ENCODE peak calls at places on chromosomes 12 and 14, in five cellular contexts. One of them, this sample, is unnamed.
A peak's percentile ranks its signal among the peaks of the same experiment; 100 is the strongest.

GRCh38 chr14:69710378-69710777 is 56.6 kb upstream of the SRSF5 start:
- DNase-seq in lower lobe of right lung: no peak
- DNase-seq in upper lobe of right lung: no peak
- DNase-seq in AG04450: no peak
- DNase-seq in psoas muscle: no peak
- DNase-seq in this sample: no peak

GRCh38 chr12:20142295-20142694 is 226.0 kb upstream of the PDE3A start:
- DNase-seq in AG04450: no peak
- DNase-seq in psoas muscle: no peak
- DNase-seq in lower lobe of right lung: no peak
- DNase-seq in upper lobe of right lung: no peak
- DNase-seq in this sample: no peak

GRCh38 chr14:56131004-56131864 is 13.0 kb downstream of the PELI2 start:
- DNase-seq in upper lobe of right lung: no peak
- DNase-seq in psoas muscle: no peak
- DNase-seq in AG04450: no peak
- DNase-seq in lower lobe of right lung: no peak
- DNase-seq in this sample: no peak

GRCh38 chr12:110591508-110592051 is 8.5 kb upstream of the PPTC7 start:
- DNase-seq in lower lobe of right lung: no peak
- DNase-seq in psoas muscle: no peak
- DNase-seq in upper lobe of right lung: no peak
- DNase-seq in AG04450: no peak
- DNase-seq in this sample: no peak

GRCh38 chr12:38892976-38893375 is 12.4 kb downstream of the CPNE8 start:
- DNase-seq in lower lobe of right lung: no peak
- DNase-seq in AG04450: no peak
- DNase-seq in psoas muscle: no peak
- DNase-seq in upper lobe of right lung: no peak
- DNase-seq in this sample: no peak

GRCh38 chr14:92244805-92245204 is 78.2 kb upstream of the SLC24A4 start:
- DNase-seq in upper lobe of right lung: no peak
- DNase-seq in AG04450: no peak
- DNase-seq in psoas muscle: no peak
- DNase-seq in lower lobe of right lung: no peak
- DNase-seq in this sample: no peak

GRCh38 chr12:87820524-87821194 is 208.5 kb downstream of the C12orf50 start:
- DNase-seq in AG04450: peak; percentile 24
- DNase-seq in upper lobe of right lung: no peak
- DNase-seq in lower lobe of right lung: no peak
- DNase-seq in psoas muscle: no peak
- DNase-seq in this sample: no peak

GRCh38 chr14:50260511-50260910 is 29.1 kb upstream of the SOS2 start:
- DNase-seq in psoas muscle: no peak
- DNase-seq in upper lobe of right lung: no peak
- DNase-seq in lower lobe of right lung: no peak
- DNase-seq in AG04450: peak; percentile 15
- DNase-seq in this sample: no peak

GRCh38 chr14:44895716-44896115 is 66.0 kb downstream of the KLHL28 start:
- DNase-seq in psoas muscle: no peak
- DNase-seq in lower lobe of right lung: no peak
- DNase-seq in upper lobe of right lung: no peak
- DNase-seq in AG04450: peak; percentile 42
- DNase-seq in this sample: no peak

GRCh38 chr14:49940805-49941421 is 48.0 kb downstream of the ARF6 start:
- DNase-seq in upper lobe of right lung: no peak
- DNase-seq in AG04450: no peak
- DNase-seq in psoas muscle: no peak
- DNase-seq in lower lobe of right lung: no peak
- DNase-seq in this sample: no peak

GRCh38 chr12:112087055-112087850 is 21.3 kb downstream of the NAA25 start:
- DNase-seq in lower lobe of right lung: no peak
- DNase-seq in AG04450: no peak
- DNase-seq in upper lobe of right lung: no peak
- DNase-seq in psoas muscle: no peak
- DNase-seq in this sample: no peak

GRCh38 chr14:49362916-49363315 is 223.3 kb downstream of the RPS29 start:
- DNase-seq in lower lobe of right lung: no peak
- DNase-seq in psoas muscle: no peak
- DNase-seq in upper lobe of right lung: no peak
- DNase-seq in AG04450: no peak
- DNase-seq in this sample: no peak

GRCh38 chr14:70873627-70874026 is 33.6 kb upstream of the PCNX1 start:
- DNase-seq in upper lobe of right lung: no peak
- DNase-seq in psoas muscle: no peak
- DNase-seq in AG04450: no peak
- DNase-seq in lower lobe of right lung: no peak
- DNase-seq in this sample: no peak

GRCh38 chr14:55449116-55449515 is 8.7 kb upstream of the TBPL2 start:
- DNase-seq in lower lobe of right lung: no peak
- DNase-seq in AG04450: no peak
- DNase-seq in upper lobe of right lung: no peak
- DNase-seq in psoas muscle: no peak
- DNase-seq in this sample: no peak

DNA sequence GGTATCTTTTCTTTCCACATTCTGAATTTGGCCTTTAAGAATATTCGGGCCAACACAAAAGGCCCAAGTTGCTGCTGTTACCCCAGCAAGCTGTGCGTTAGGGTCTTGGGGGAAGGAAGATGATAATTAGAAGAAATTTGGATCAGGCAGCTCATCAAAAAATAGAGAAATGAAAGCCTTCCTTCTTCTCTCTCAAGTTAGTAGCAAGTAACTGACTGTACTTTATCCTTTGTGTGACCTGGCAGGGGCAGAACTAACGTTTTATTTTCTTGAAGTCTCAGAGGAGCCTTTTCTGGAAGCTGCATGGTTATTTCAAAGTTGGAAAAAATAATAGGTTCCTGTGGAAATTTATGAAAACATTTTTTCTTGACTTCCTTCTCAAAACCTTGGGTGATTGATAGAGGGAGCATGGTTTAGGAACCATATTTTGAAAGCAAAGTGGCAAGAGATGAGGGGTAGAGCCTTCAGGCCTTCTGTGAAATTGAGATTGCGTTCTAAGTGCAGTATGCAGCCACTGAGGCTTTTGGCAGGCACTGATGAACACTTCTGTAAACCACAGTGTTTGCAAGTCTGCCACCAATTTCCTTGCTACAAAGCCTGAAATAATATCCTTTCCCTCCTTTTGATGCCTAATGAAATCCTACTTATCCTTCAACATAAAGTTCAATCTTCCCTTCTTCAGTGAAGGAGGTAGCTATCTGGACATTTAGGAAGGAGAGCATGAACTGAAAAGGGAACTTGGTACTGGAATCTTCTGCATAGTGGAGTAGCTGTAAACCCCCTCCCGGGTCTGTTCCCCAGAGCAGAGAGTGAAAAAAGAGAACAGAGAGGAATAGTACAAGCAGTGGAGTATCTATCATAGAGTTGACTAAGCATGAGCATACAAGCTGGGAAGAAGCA is 123.2 kb downstream of the FGD4 start:
- DNase-seq in AG04450: no peak
- DNase-seq in lower lobe of right lung: no peak
- DNase-seq in upper lobe of right lung: no peak
- DNase-seq in psoas muscle: no peak
- DNase-seq in this sample: no peak
- H3K27ac ChIP-seq in AG04450: no peak overlapping the region
- H3K27ac ChIP-seq in lower lobe of right lung: peak overlapping the region; percentile 57
- H3K27ac ChIP-seq in upper lobe of right lung: peak overlapping the region; percentile 48
- H3K27ac ChIP-seq in psoas muscle: peak overlapping the region; percentile 52
- H3K27ac ChIP-seq in this sample: peak overlapping the region; percentile 28

DNA sequence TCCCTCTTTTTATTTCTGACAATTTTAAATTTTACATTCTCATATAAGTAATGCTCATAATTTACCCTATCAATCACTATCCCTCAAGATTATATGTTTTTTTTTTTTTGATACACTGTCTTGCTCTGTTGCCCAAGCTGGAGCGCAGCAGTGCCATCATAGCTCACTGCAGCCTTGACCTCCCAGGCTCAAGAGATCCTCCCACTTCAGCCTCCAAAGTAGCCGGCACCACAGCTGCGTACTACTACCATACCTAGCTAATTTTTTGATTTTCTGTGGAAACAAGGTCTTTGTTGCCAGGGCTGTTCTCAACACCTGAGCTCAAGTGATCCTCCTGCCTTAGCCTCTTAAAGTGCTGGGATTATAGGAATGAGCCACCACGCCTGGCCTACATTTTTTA is 4.4 kb downstream of the DUSP16 start:
- DNase-seq in psoas muscle: no peak
- DNase-seq in AG04450: no peak
- DNase-seq in lower lobe of right lung: no peak
- DNase-seq in upper lobe of right lung: no peak
- DNase-seq in this sample: no peak
- H3K27ac ChIP-seq in psoas muscle: no peak overlapping the region
- H3K27ac ChIP-seq in AG04450: no peak overlapping the region
- H3K27ac ChIP-seq in lower lobe of right lung: no peak overlapping the region
- H3K27ac ChIP-seq in upper lobe of right lung: no peak overlapping the region
- H3K27ac ChIP-seq in this sample: no peak overlapping the region

DNA sequence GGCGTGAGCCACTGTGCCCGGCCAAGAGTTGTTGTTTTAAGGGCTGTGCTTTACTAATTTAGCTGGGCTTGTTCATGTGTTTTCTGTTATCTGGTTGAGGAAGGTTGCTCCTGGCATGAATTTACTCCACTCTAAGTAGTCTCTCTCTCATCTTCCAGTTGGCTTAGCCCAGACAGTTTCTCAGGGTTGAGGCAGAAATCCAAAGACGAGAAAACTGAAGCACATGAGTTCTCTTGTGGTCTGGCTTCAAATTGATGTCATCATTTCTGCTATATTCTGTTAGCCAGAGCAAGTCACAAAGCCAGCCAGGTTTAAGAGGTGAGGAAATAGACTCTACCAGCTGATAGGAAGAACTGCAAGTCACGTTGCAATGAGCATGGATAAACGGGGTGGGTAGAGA is 57.9 kb downstream of the E2F7 start:
- DNase-seq in upper lobe of right lung: no peak
- DNase-seq in AG04450: no peak
- DNase-seq in lower lobe of right lung: no peak
- DNase-seq in psoas muscle: no peak
- DNase-seq in this sample: no peak
- H3K27ac ChIP-seq in upper lobe of right lung: no peak overlapping the region
- H3K27ac ChIP-seq in AG04450: no peak overlapping the region
- H3K27ac ChIP-seq in lower lobe of right lung: no peak overlapping the region
- H3K27ac ChIP-seq in psoas muscle: no peak overlapping the region
- H3K27ac ChIP-seq in this sample: no peak overlapping the region

GRCh38 chr12:45989277-45989856 is 1.0 kb downstream of the SCAF11 start:
- DNase-seq in upper lobe of right lung: no peak
- DNase-seq in AG04450: no peak
- DNase-seq in lower lobe of right lung: no peak
- DNase-seq in psoas muscle: no peak
- DNase-seq in this sample: no peak

GRCh38 chr12:45987339-45987726 is 3.0 kb downstream of the SCAF11 start:
- DNase-seq in upper lobe of right lung: no peak
- DNase-seq in psoas muscle: no peak
- DNase-seq in AG04450: no peak
- DNase-seq in lower lobe of right lung: no peak
- DNase-seq in this sample: no peak

GRCh38 chr12:45989857-45990467 is 412 bp downstream of the SCAF11 start:
- DNase-seq in upper lobe of right lung: peak; percentile 87
- DNase-seq in lower lobe of right lung: peak; percentile 82
- DNase-seq in psoas muscle: peak; percentile 72
- DNase-seq in AG04450: no peak
- DNase-seq in this sample: peak; percentile 74

GRCh38 chr12:45988259-45988658 is 2.1 kb downstream of the SCAF11 start:
- DNase-seq in AG04450: no peak
- DNase-seq in upper lobe of right lung: no peak
- DNase-seq in psoas muscle: no peak
- DNase-seq in lower lobe of right lung: no peak
- DNase-seq in this sample: no peak

GRCh38 chr12:45986646-45987338 is 3.6 kb downstream of the SCAF11 start:
- DNase-seq in lower lobe of right lung: no peak
- DNase-seq in AG04450: no peak
- DNase-seq in upper lobe of right lung: no peak
- DNase-seq in psoas muscle: no peak
- DNase-seq in this sample: no peak
- H3K27ac ChIP-seq in lower lobe of right lung: no peak overlapping the region
- H3K27ac ChIP-seq in AG04450: no peak overlapping the region
- H3K27ac ChIP-seq in upper lobe of right lung: no peak overlapping the region
- H3K27ac ChIP-seq in psoas muscle: peak overlapping the region; percentile 99
- H3K27ac ChIP-seq in this sample: no peak overlapping the region

DNA sequence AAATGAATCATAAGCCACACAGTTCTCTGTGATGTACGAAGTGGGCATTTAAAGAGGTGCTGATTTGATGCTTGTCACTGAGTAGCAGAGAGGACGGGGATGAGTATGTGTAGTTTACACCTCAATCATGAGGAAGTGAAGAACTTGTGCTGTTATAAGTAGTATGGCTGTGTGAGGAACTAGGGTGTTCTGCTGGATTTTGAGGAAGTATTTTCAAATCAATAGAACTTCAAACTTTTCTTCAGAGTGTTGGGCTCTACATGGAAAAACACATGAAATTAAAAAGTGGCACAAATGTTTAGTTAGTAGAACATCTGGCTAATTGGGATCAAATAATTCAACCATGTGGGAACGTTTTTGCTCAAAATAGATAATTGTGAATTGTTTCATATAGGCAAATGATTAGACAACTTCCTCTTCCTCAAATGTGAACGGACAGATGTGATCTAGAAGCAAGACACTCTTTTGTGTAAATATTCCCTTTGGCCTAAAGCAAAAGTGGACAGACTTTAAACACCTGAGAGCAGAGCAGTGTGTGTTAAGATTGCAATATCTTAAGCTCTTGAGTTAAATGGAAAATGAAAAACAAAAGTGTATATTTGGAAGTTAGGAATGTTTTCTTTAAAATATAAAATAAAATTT is 168.5 kb downstream of the NAV3 start:
- DNase-seq in lower lobe of right lung: no peak
- DNase-seq in upper lobe of right lung: no peak
- DNase-seq in psoas muscle: no peak
- DNase-seq in AG04450: no peak
- DNase-seq in this sample: no peak
- H3K27ac ChIP-seq in lower lobe of right lung: no peak overlapping the region
- H3K27ac ChIP-seq in upper lobe of right lung: no peak overlapping the region
- H3K27ac ChIP-seq in psoas muscle: no peak overlapping the region
- H3K27ac ChIP-seq in AG04450: no peak overlapping the region
- H3K27ac ChIP-seq in this sample: peak overlapping the region; percentile 38

DNA sequence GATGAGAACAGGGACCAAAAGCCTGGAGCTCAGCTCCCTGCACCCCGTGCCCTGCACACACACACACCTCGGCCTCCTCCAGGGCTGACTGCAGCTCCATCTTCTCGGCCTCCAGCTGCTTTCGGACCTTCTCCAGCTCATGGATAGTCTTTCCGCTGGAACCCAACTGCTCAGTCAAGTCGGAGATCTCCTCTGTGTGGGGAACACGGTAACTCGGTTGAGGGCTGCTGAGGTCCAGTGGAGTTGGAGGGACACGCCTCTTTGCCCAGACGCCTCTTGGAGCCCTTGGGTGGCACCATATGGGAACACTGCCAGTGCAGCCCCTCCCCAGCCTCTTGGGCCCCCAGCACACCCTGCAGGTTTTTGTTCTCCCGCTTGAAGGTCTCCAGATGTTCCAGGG is 8.7 kb upstream of the MYH6 start:
- DNase-seq in AG04450: no peak
- DNase-seq in psoas muscle: no peak
- DNase-seq in lower lobe of right lung: no peak
- DNase-seq in upper lobe of right lung: no peak
- DNase-seq in this sample: no peak
- H3K27ac ChIP-seq in AG04450: no peak overlapping the region
- H3K27ac ChIP-seq in psoas muscle: no peak overlapping the region
- H3K27ac ChIP-seq in lower lobe of right lung: no peak overlapping the region
- H3K27ac ChIP-seq in upper lobe of right lung: no peak overlapping the region
- H3K27ac ChIP-seq in this sample: no peak overlapping the region